ENCODE peak calls at places on chromosome 4, in five cellular contexts. B is activated T-helper 1 cell treated with anti-CD3 and anti-CD28 coated beads, Interleukin-12 subunit alpha, Interleukin-12 subunit beta, Interleukin-2, Interleukin-4 antibody, amounts not matched to agents 30 ng/mL and 10 ng/mL and 1 ng/mL, durations not matched to agents 14 hours and 24 hours and 36 hours; C is COR-L47; U is brain microvascular endothelial cell; G is hepatocyte. Q is an unnamed sample.

GRCh38 chr4:44493924-44494323 is 45.3 kb upstream of the KCTD8 start:
- DNase-seq in B (no peak), C (no peak), U (peak), G (peak), Q (no peak)

GRCh38 chr4:139416073-139416673 is 37.7 kb upstream of the RAB33B start:
- DNase-seq in B (peak), C (no peak), U (peak), G (peak), Q (no peak)

GRCh38 chr4:104365618-104366017 is 129.1 kb downstream of the CXXC4 start:
- DNase-seq in B (no peak), C (no peak), U (no peak), G (no peak), Q (no peak)

GRCh38 chr4:182918791-182919302 is 1.7 kb upstream of the DCTD start:
- DNase-seq in B (peak), C (no peak), U (no peak), G (no peak), Q (no peak)

GRCh38 chr4:56220261-56220660 is 167.0 kb downstream of the AASDH start:
- DNase-seq in B (no peak), C (no peak), U (peak), G (no peak), Q (peak)

GRCh38 chr4:151700566-151701316 is 60.1 kb downstream of the GATB start:
- DNase-seq in B (peak), C (no peak), U (no peak), G (no peak), Q (no peak)

GRCh38 chr4:129344058-129344457 is 248.1 kb downstream of the C4orf33 start:
- DNase-seq in B (no peak), C (peak), U (peak), G (peak), Q (no peak)

GRCh38 chr4:74659576-74660411 is 134.5 kb downstream of the BTC start:
- DNase-seq in B (no peak), C (no peak), U (peak), G (peak), Q (peak)

GRCh38 chr4:48342559-48342878 is 1.2 kb downstream of the SLAIN2 start:
- DNase-seq in B (no peak), C (no peak), U (no peak), G (no peak), Q (no peak)

GRCh38 chr4:151665022-151665421 is 95.8 kb downstream of the GATB start:
- DNase-seq in B (no peak), C (no peak), U (no peak), G (no peak), Q (no peak)

GRCh38 chr4:110487873-110488272 is 11.9 kb downstream of the ENPEP start:
- DNase-seq in B (no peak), C (no peak), U (no peak), G (peak), Q (no peak)

GRCh38 chr4:27595956-27596355 is 735.3 kb downstream of the STIM2 start:
- DNase-seq in B (no peak), C (no peak), U (no peak), G (peak), Q (no peak)

Q was measured in retinal pigment epithelial cell.